ENCODE peak calls at places on chromosome 2, in five cellular contexts. One of them, this sample, is unnamed.
A peak's percentile ranks its signal among the peaks of the same experiment; 100 is the strongest.

GRCh38 chr2:61658841-61659780 is 121.0 kb upstream of the XPO1 start:
- DNase-seq in activated T-cell treated with anti-CD3 and anti-CD28 coated beads for 1 hour: no peak
- DNase-seq in spleen: no peak
- DNase-seq in fibroblast of lung: peak; percentile 51
- DNase-seq in adrenal gland: peak; percentile 49
- DNase-seq in this sample: no peak

GRCh38 chr2:165720526-165720925 is 73.5 kb downstream of the GALNT3 start:
- DNase-seq in activated T-cell treated with anti-CD3 and anti-CD28 coated beads for 1 hour: no peak
- DNase-seq in spleen: no peak
- DNase-seq in fibroblast of lung: peak; percentile 98
- DNase-seq in adrenal gland: no peak
- DNase-seq in this sample: no peak

GRCh38 chr2:70934981-70935380 is 719 bp upstream of the ATP6V1B1 start:
- DNase-seq in adrenal gland: no peak
- DNase-seq in fibroblast of lung: no peak
- DNase-seq in spleen: no peak
- DNase-seq in activated T-cell treated with anti-CD3 and anti-CD28 coated beads for 1 hour: no peak
- DNase-seq in this sample: no peak

GRCh38 chr2:197873293-197873701 is 68.9 kb downstream of the PLCL1 start:
- DNase-seq in fibroblast of lung: peak; percentile 86
- DNase-seq in adrenal gland: no peak
- DNase-seq in spleen: no peak
- DNase-seq in activated T-cell treated with anti-CD3 and anti-CD28 coated beads for 1 hour: no peak
- DNase-seq in this sample: no peak

GRCh38 chr2:18829331-18829902 is 240.0 kb upstream of the NT5C1B start:
- DNase-seq in fibroblast of lung: peak; percentile 94
- DNase-seq in spleen: no peak
- DNase-seq in activated T-cell treated with anti-CD3 and anti-CD28 coated beads for 1 hour: no peak
- DNase-seq in adrenal gland: peak; percentile 33
- DNase-seq in this sample: no peak

GRCh38 chr2:100197643-100198153 is 55.3 kb upstream of the AFF3 start:
- DNase-seq in activated T-cell treated with anti-CD3 and anti-CD28 coated beads for 1 hour: no peak
- DNase-seq in fibroblast of lung: peak; percentile 68
- DNase-seq in spleen: no peak
- DNase-seq in adrenal gland: peak; percentile 40
- DNase-seq in this sample: no peak

GRCh38 chr2:209772316-209772715 is 684 bp downstream of the UNC80 start:
- DNase-seq in activated T-cell treated with anti-CD3 and anti-CD28 coated beads for 1 hour: no peak
- DNase-seq in adrenal gland: no peak
- DNase-seq in spleen: no peak
- DNase-seq in fibroblast of lung: no peak
- DNase-seq in this sample: peak; percentile 83

GRCh38 chr2:80335411-80335810 is 30.9 kb upstream of the LRRTM1 start:
- DNase-seq in adrenal gland: no peak
- DNase-seq in fibroblast of lung: no peak
- DNase-seq in spleen: no peak
- DNase-seq in activated T-cell treated with anti-CD3 and anti-CD28 coated beads for 1 hour: no peak
- DNase-seq in this sample: no peak